ENCODE peak calls at places on chromosomes 11 and 22, in ten cellular contexts. Z is adrenal gland, N is H54, P is tibial nerve, X is GM12878, O is breast epithelium, D is HepG2, R is body of pancreas, A is transverse colon, T is testis. K is an unnamed sample.

GRCh38 chr22:50250249-50250554 is 863 bp downstream of the HDAC10 start:
- DNase-seq in Z (no peak), N (no peak), P (no peak), X (no peak), O (no peak), D (no peak), R (no peak), A (no peak), T (no peak), K (no peak)

GRCh38 chr11:117022526-117022925 is 75.7 kb downstream of the SIK3 start:
- DNase-seq in Z (no peak), N (no peak), P (no peak), X (peak), O (no peak), D (no peak), R (no peak), A (no peak), T (no peak), K (no peak)

GRCh38 chr11:86919557-86920210 is 35.5 kb downstream of the FZD4 start:
- DNase-seq in Z (no peak), N (peak), P (peak), X (no peak), O (no peak), D (peak), R (no peak), A (no peak), T (peak), K (peak)

GRCh38 chr22:23053912-23054530 is 16.3 kb upstream of the GNAZ start:
- DNase-seq in Z (no peak), N (no peak), P (no peak), X (no peak), O (no peak), D (no peak), R (no peak), A (no peak), T (peak), K (no peak)

GRCh38 chr22:29128891-29129643 is 56.2 kb downstream of the KREMEN1 start:
- DNase-seq in Z (no peak), N (no peak), P (no peak), X (no peak), O (no peak), D (no peak), R (no peak), A (no peak), T (no peak), K (no peak)

GRCh38 chr11:2799881-2800654 is 85.5 kb downstream of the CDKN1C start:
- DNase-seq in Z (peak), N (no peak), P (no peak), X (no peak), O (no peak), D (no peak), R (peak), A (peak), T (peak), K (no peak)

GRCh38 chr11:26144309-26144690 is 187.6 kb upstream of the ANO3 start:
- DNase-seq in Z (no peak), N (no peak), P (no peak), X (no peak), O (no peak), D (no peak), R (no peak), A (no peak), T (no peak), K (no peak)

GRCh38 chr11:113141010-113141409 is 173.4 kb upstream of the TTC12 start:
- DNase-seq in Z (no peak), N (no peak), P (no peak), X (no peak), O (no peak), D (no peak), R (no peak), A (no peak), T (no peak), K (no peak)

GRCh38 chr11:1120532-1121342 is 37.0 kb upstream of the MUC5AC start:
- DNase-seq in Z (peak), N (no peak), P (no peak), X (no peak), O (no peak), D (no peak), R (no peak), A (peak), T (peak), K (no peak)

GRCh38 chr22:17700778-17701177 is 62.2 kb downstream of the BCL2L13 start:
- DNase-seq in Z (no peak), N (no peak), P (no peak), X (no peak), O (no peak), D (no peak), R (no peak), A (no peak), T (no peak), K (no peak)

GRCh38 chr22:38211556-38211955 is 9.8 kb downstream of the MAFF start:
- DNase-seq in Z (no peak), N (no peak), P (no peak), X (no peak), O (no peak), D (no peak), R (no peak), A (no peak), T (no peak), K (no peak)

GRCh38 chr22:38214248-38215056 is 12.7 kb downstream of the MAFF start:
- DNase-seq in Z (peak), N (no peak), P (no peak), X (no peak), O (peak), D (no peak), R (peak), A (peak), T (peak), K (peak)

GRCh38 chr22:38215156-38216038 is 13.6 kb downstream of the MAFF start:
- DNase-seq in Z (no peak), N (no peak), P (no peak), X (no peak), O (no peak), D (no peak), R (no peak), A (no peak), T (no peak), K (no peak)

GRCh38 chr22:38212442-38212841 is 10.6 kb downstream of the MAFF start:
- DNase-seq in Z (no peak), N (no peak), P (no peak), X (no peak), O (no peak), D (no peak), R (no peak), A (no peak), T (no peak), K (no peak)

DNA sequence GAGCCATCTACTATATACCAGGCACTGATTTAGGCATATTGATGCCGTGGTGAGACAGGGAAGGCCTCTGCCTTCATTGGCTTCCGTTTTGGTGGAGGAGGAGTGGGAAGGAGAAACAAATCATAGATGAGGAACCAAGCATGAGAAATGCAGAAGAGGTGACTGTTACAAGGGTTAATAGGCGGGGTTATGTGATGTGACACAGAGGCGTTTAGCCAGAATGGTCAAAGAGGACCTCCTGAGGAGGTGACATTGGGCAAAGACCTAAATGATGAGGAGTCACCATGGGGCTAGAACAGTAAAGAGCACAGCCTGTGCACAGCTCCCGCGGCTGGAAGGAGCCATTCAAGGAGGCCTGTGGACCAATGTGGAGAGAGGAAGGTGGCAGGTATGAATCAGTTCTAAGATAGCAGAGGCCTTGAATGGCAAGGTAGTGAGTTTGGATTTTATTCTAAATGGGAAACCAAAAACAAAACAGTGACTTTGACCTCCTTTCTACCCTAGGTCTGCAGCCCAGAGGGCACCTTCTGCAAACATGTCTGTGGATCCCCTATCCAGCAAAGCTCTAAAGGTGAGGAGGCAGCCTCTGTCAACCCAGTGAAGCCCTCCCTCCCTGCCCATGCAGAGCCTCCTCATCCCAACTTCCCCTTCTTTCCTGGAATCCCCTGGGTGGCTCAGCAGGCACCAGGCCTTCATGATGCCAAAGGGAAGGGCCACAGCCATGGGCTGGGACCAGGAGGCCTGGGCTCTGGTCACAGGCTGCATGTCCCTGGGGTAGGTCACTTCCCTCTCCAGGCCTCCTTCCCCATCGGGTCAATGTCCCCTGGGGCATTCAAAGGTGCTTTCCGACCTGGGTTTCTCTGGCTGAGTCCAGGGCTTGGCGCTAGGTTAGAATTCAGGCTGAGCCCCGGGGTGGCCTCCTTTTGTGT is 11.8 kb downstream of the MAFF start:
- DNase-seq in Z (no peak), N (no peak), P (no peak), X (peak), O (no peak), D (no peak), R (no peak), A (no peak), T (no peak), K (no peak)
- TF ChIP-seq POLR2A in Z (no peak), N (no peak), P (no peak), X (no peak), O (no peak), D (no peak), R (no peak), A (no peak), T (no peak), K (no peak)

GRCh38 chr22:20956258-20957117 is 10.6 kb upstream of the AIFM3 start:
- DNase-seq in Z (no peak), N (no peak), P (no peak), X (no peak), O (no peak), D (peak), R (peak), A (peak), T (no peak), K (peak)
- TF ChIP-seq POLR2A in Z (no peak), N (no peak), P (no peak), X (no peak), O (no peak), D (no peak), R (no peak), A (peak), T (no peak), K (no peak)

DNA sequence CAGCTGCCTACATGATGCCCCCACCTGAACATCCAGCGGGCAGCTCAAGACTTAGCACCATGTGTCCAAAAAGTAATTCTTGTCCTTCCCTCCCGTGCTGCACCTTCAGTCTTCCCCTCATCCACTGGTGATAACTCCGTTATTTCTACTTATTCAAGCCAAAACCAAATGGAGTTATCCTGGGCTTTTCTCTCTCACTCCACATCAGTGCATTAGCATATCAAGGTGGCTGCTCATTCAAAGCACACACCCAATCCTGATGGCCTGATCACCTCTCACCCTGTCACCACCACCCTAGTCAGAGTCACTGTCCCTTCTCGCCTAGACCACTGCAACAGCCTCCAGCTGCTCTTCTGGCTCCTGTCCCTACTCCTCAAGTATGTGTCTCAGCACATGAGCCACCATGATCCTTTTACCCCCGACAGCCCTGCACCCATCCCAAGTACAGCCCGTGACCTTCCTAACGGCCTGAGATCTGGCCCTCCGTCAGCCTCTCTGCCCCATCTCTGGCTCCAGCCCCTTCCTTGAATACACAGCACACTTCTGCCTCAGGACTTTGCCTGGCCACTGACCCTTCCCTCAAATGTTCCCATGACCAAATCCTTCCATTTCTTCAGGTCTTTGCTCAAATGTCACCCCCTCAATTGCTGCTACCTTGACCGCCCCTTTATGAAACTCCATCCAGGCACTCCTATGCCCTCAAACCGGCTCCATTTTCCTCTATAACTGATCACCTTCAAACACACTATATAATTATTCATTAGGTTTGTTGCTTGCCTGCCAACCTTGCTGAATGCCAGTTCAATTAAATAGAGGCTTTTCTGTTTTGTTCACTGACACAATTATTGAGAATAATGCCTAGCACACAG is 19.7 kb upstream of the SLC25A1 start:
- DNase-seq in Z (no peak), N (no peak), P (no peak), X (no peak), O (no peak), D (no peak), R (no peak), A (no peak), T (no peak), K (no peak)
- TF ChIP-seq POLR2A in Z (no peak), N (no peak), P (no peak), X (no peak), O (no peak), D (no peak), R (no peak), A (no peak), T (no peak), K (no peak)

GRCh38 chr22:36238348-36239149 is 778 bp downstream of the APOL2 start:
- DNase-seq in Z (peak), N (no peak), P (peak), X (no peak), O (no peak), D (no peak), R (peak), A (peak), T (peak), K (peak)

GRCh38 chr22:36237462-36238347 is 1.6 kb downstream of the APOL2 start:
- DNase-seq in Z (peak), N (no peak), P (no peak), X (no peak), O (no peak), D (no peak), R (no peak), A (peak), T (no peak), K (peak)

GRCh38 chr22:36236338-36237319 is 2.7 kb downstream of the APOL2 start:
- DNase-seq in Z (peak), N (no peak), P (no peak), X (no peak), O (no peak), D (no peak), R (no peak), A (no peak), T (no peak), K (no peak)

GRCh38 chr22:36239150-36239400 is 252 bp downstream of the APOL2 start:
- DNase-seq in Z (no peak), N (no peak), P (no peak), X (no peak), O (no peak), D (no peak), R (no peak), A (no peak), T (no peak), K (no peak)

GRCh38 chr22:36239401-36240171 is at the start of gene APOL2:
- DNase-seq in Z (peak), N (peak), P (peak), X (peak), O (peak), D (peak), R (peak), A (peak), T (peak), K (peak)
- TF ChIP-seq POLR2A in Z (peak), N (no peak), P (peak), X (peak), O (peak), D (peak), R (peak), A (peak), T (no peak), K (peak)

DNA sequence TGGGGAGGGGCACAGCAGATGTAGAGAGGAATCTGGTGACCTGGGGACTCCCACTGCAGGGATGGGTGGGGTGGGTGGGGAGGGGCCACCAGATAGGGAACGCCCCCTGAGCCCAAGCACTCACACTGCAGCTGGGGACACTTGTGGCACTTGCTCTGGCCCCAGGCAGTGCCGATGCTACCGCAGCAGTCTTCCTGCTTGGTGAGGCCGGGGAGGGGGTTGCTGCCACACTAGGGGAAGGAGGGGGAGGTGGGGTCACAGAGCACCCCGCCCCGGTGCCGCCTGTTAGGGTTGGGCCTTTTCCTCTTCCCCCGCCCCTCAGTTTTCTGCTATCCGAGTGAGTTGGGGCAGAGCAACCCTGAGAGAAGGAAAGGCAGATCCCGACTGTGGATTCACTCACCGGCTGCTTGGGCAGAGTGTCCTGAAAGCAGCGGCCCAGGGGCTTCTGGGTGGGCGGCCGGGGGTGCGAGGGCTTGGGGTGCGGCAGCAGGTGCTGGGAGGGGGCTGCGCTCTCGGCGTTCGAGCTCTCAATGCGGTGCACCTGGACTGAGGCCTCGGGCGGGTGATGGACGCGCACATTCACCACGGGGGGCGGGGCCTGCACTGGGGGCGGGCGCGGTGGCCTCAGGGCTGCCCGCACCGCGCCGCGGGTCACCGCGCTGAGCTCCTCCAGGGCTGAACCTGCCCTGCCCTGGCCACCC is 4.7 kb downstream of the LTBP3 start:
- DNase-seq in Z (no peak), N (no peak), P (no peak), X (no peak), O (no peak), D (no peak), R (no peak), A (peak), T (no peak), K (peak)
- TF ChIP-seq POLR2A in Z (no peak), N (no peak), P (no peak), X (peak), O (no peak), D (no peak), R (no peak), A (no peak), T (no peak), K (no peak)

GRCh38 chr22:43188829-43189545 is 2.1 kb upstream of the TTLL12 start:
- DNase-seq in Z (no peak), N (no peak), P (no peak), X (no peak), O (no peak), D (peak), R (no peak), A (no peak), T (no peak), K (no peak)

GRCh38 chr22:43185860-43186261 is 1.1 kb downstream of the TTLL12 start:
- DNase-seq in Z (peak), N (no peak), P (peak), X (no peak), O (peak), D (peak), R (peak), A (peak), T (peak), K (peak)

GRCh38 chr22:43186272-43187170 is at the start of gene TTLL12:
- DNase-seq in Z (peak), N (no peak), P (no peak), X (no peak), O (no peak), D (no peak), R (peak), A (peak), T (peak), K (peak)

GRCh38 chr22:43183496-43184263 is 3.3 kb downstream of the TTLL12 start:
- DNase-seq in Z (no peak), N (no peak), P (no peak), X (no peak), O (no peak), D (peak), R (no peak), A (no peak), T (no peak), K (peak)

GRCh38 chr22:43187171-43188099 is 501 bp upstream of the TTLL12 start:
- DNase-seq in Z (peak), N (peak), P (peak), X (peak), O (peak), D (peak), R (peak), A (peak), T (peak), K (peak)
- TF ChIP-seq POLR2A in Z (peak), N (peak), P (peak), X (peak), O (no peak), D (peak), R (peak), A (peak), T (no peak), K (peak)

DNA sequence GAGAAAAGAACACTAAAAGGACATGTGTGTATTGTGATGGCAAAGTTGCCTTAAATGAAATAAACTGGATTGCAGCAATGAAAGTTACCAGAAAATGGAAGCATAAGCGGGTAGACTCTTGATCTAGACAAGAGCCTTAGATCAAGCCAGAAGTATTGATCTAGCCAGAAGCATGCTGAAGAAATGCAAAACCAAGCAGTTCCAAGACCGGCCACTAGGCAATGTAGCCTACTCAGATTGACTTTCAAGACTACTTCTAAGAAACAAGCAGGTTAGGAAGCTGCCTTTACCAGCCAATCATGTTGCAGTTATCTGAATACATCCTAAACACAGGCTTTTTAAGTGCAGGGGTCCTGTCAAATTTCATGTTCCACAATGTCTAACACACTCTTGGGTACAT is 54.6 kb downstream of the KCNA4 start:
- DNase-seq in Z (no peak), N (peak), P (no peak), X (no peak), O (no peak), D (no peak), R (no peak), A (no peak), T (no peak), K (no peak)
- TF ChIP-seq POLR2A in Z (no peak), N (no peak), P (no peak), X (no peak), O (no peak), D (no peak), R (no peak), A (no peak), T (no peak), K (no peak)

GRCh38 chr11:77589181-77589520 is 602 bp upstream of the AQP11 start:
- DNase-seq in Z (no peak), N (no peak), P (no peak), X (no peak), O (no peak), D (no peak), R (no peak), A (no peak), T (no peak), K (no peak)

GRCh38 chr11:77593883-77594282 is 4.1 kb downstream of the AQP11 start:
- DNase-seq in Z (no peak), N (no peak), P (no peak), X (no peak), O (no peak), D (peak), R (no peak), A (no peak), T (no peak), K (no peak)

GRCh38 chr11:77592727-77593126 is 3.0 kb downstream of the AQP11 start:
- DNase-seq in Z (no peak), N (no peak), P (no peak), X (no peak), O (no peak), D (no peak), R (peak), A (no peak), T (no peak), K (no peak)

GRCh38 chr11:77590194-77590591 is 440 bp downstream of the AQP11 start:
- DNase-seq in Z (peak), N (no peak), P (peak), X (no peak), O (no peak), D (peak), R (peak), A (peak), T (peak), K (no peak)

GRCh38 chr11:77589521-77590193 is at the start of gene AQP11:
- DNase-seq in Z (peak), N (peak), P (peak), X (peak), O (peak), D (peak), R (peak), A (peak), T (peak), K (peak)
- TF ChIP-seq POLR2A in Z (peak), N (peak), P (peak), X (peak), O (no peak), D (peak), R (peak), A (peak), T (peak), K (no peak)